ENCODE peak calls at places on chromosomes 16 and 17, in ten cellular contexts. Q is activated naive CD8-positive, alpha-beta T cell treated with anti-CD3 and anti-CD28 coated beads, Interleukin-2, amount 50 U/mL, for 16 hours; V is HuH-7.5; N is DMS79; Y is activated naive CD4-positive, alpha-beta T cell treated with anti-CD3 and anti-CD28 coated beads, Interleukin-2, amount 50 U/mL, for 16 hours; T is COR-L47; I is aorta; P is T47D; O is OCI-LY7; W is NCI-H146. B is an unnamed sample.

GRCh38 chr17:39813631-39814030 is 50.5 kb downstream of the IKZF3 start:
- DNase-seq in Q (no peak), V (no peak), N (no peak), Y (peak), T (no peak), I (no peak), P (no peak), O (no peak), W (no peak), B (no peak)

GRCh38 chr16:2016407-2016922 is 3.1 kb upstream of the NPW start:
- DNase-seq in Q (no peak), V (no peak), N (no peak), Y (no peak), T (no peak), I (no peak), P (no peak), O (peak), W (no peak), B (no peak)

GRCh38 chr17:61409301-61410099 is 9.9 kb downstream of the TBX2 start:
- DNase-seq in Q (no peak), V (peak), N (no peak), Y (no peak), T (no peak), I (peak), P (peak), O (no peak), W (peak), B (no peak)

GRCh38 chr16:66629856-66630255 is 25.4 kb downstream of the CMTM3 start:
- DNase-seq in Q (no peak), V (no peak), N (no peak), Y (no peak), T (no peak), I (no peak), P (no peak), O (no peak), W (no peak), B (no peak)

GRCh38 chr16:50207652-50208051 is 54.5 kb downstream of the TENT4B start:
- DNase-seq in Q (no peak), V (no peak), N (no peak), Y (no peak), T (no peak), I (no peak), P (no peak), O (no peak), W (no peak), B (no peak)

GRCh38 chr17:27550974-27551505 is 79.9 kb upstream of the LGALS9 start:
- DNase-seq in Q (no peak), V (no peak), N (no peak), Y (no peak), T (peak), I (no peak), P (no peak), O (no peak), W (peak), B (no peak)

GRCh38 chr17:4833941-4834501 is 881 bp downstream of the MINK1 start:
- DNase-seq in Q (no peak), V (no peak), N (peak), Y (no peak), T (no peak), I (peak), P (no peak), O (peak), W (peak), B (no peak)

GRCh38 chr16:68700120-68700519 is 37.0 kb upstream of the CDH1 start:
- DNase-seq in Q (no peak), V (no peak), N (no peak), Y (no peak), T (no peak), I (no peak), P (no peak), O (no peak), W (no peak), B (peak)

GRCh38 chr16:19116711-19117449 is 3.1 kb downstream of the ITPRIPL2 start:
- DNase-seq in Q (no peak), V (no peak), N (no peak), Y (no peak), T (no peak), I (no peak), P (peak), O (peak), W (no peak), B (no peak)

GRCh38 chr16:17125671-17126070 is 345.1 kb downstream of the XYLT1 start:
- DNase-seq in Q (no peak), V (no peak), N (no peak), Y (no peak), T (no peak), I (no peak), P (no peak), O (no peak), W (no peak), B (peak)

GRCh38 chr16:84331998-84332780 is 36.1 kb upstream of the ATP2C2 start:
- DNase-seq in Q (no peak), V (no peak), N (no peak), Y (no peak), T (no peak), I (no peak), P (no peak), O (no peak), W (no peak), B (no peak)

GRCh38 chr17:81831957-81832607 is 1.0 kb downstream of the MCRIP1 start:
- DNase-seq in Q (peak), V (no peak), N (peak), Y (peak), T (peak), I (peak), P (no peak), O (peak), W (peak), B (no peak)

GRCh38 chr16:57694556-57695377 is at the start of gene DRC7:
- DNase-seq in Q (no peak), V (peak), N (peak), Y (no peak), T (peak), I (peak), P (peak), O (peak), W (peak), B (no peak)

GRCh38 chr17:18860161-18860972 is 2.4 kb downstream of the PRPSAP2 start:
- DNase-seq in Q (no peak), V (no peak), N (no peak), Y (no peak), T (no peak), I (no peak), P (no peak), O (no peak), W (no peak), B (no peak)

GRCh38 chr16:25996052-25996451 is 304.3 kb downstream of the HS3ST4 start:
- DNase-seq in Q (no peak), V (no peak), N (no peak), Y (no peak), T (no peak), I (no peak), P (no peak), O (peak), W (no peak), B (no peak)